ENCODE peak calls at places on chromosome 6, in ten cellular contexts. I is heart right ventricle; C is Calu3; J is thyroid gland; S is LNCaP clone FGC; T is GM12865; X is CD4-positive, alpha-beta T cell; F is tibial artery; L is colonic mucosa; H is foreskin keratinocyte. D is an unnamed sample.

GRCh38 chr6:4155848-4156466 is 20.6 kb upstream of the ECI2 start:
- DNase-seq in S (peak; percentile 43), L (peak; percentile 86), X (peak; percentile 75), I (peak; percentile 86), T (peak; percentile 82), F (peak; percentile 82), J (peak; percentile 72), H (peak; percentile 51), C (peak; percentile 75), D (peak; percentile 60)

GRCh38 chr6:74057326-74057725 is 361.3 kb downstream of the CD109 start:
- DNase-seq in C (no peak), X (no peak), S (no peak), T (no peak), J (no peak), H (no peak), L (no peak), I (no peak), F (no peak), D (no peak)

GRCh38 chr6:55902796-55903195 is 27.4 kb upstream of the BMP5 start:
- DNase-seq in C (no peak), I (no peak), H (no peak), L (no peak), F (no peak), S (no peak), J (no peak), X (no peak), T (no peak), D (no peak)

GRCh38 chr6:70103798-70104197 is 199.1 kb downstream of the COL9A1 start:
- DNase-seq in I (no peak), L (peak; percentile 19), C (peak; percentile 21), F (no peak), J (no peak), H (no peak), T (peak; percentile 24), X (no peak), S (no peak), D (no peak)

GRCh38 chr6:109790131-109790530 is 99.0 kb downstream of the FIG4 start:
- DNase-seq in S (no peak), J (no peak), I (no peak), H (no peak), C (no peak), X (no peak), T (no peak), F (no peak), L (no peak), D (peak; percentile 46)

GRCh38 chr6:109466212-109466923 is 10.8 kb upstream of the MICAL1 start:
- DNase-seq in H (no peak), X (no peak), C (no peak), J (peak; percentile 56), I (no peak), S (peak; percentile 38), L (no peak), F (no peak), T (no peak), D (no peak)

GRCh38 chr6:108464506-108465084 is 96.1 kb upstream of the FOXO3 start:
- DNase-seq in S (no peak), F (no peak), H (no peak), I (no peak), J (no peak), C (no peak), L (no peak), T (no peak), X (no peak), D (no peak)

GRCh38 chr6:4316867-4317400 is 181.6 kb upstream of the ECI2 start:
- DNase-seq in I (peak; percentile 77), F (peak; percentile 56), T (no peak), X (no peak), L (peak; percentile 76), C (peak; percentile 42), H (peak; percentile 83), J (no peak), S (no peak), D (peak; percentile 45)

GRCh38 chr6:167811040-167811439 is 15.7 kb upstream of the AFDN start:
- DNase-seq in S (no peak), X (no peak), T (no peak), L (no peak), J (no peak), C (no peak), F (no peak), H (no peak), I (no peak), D (no peak)

GRCh38 chr6:44650495-44650894 is 263.0 kb downstream of the CDC5L start:
- DNase-seq in T (no peak), H (no peak), S (no peak), I (no peak), X (no peak), F (no peak), C (no peak), J (no peak), L (no peak), D (no peak)

GRCh38 chr6:149273318-149273717 is 44.2 kb upstream of the TAB2 start:
- DNase-seq in X (no peak), J (peak; percentile 55), I (no peak), C (no peak), H (no peak), T (peak; percentile 38), F (peak; percentile 24), S (no peak), L (no peak), D (no peak)

DNA sequence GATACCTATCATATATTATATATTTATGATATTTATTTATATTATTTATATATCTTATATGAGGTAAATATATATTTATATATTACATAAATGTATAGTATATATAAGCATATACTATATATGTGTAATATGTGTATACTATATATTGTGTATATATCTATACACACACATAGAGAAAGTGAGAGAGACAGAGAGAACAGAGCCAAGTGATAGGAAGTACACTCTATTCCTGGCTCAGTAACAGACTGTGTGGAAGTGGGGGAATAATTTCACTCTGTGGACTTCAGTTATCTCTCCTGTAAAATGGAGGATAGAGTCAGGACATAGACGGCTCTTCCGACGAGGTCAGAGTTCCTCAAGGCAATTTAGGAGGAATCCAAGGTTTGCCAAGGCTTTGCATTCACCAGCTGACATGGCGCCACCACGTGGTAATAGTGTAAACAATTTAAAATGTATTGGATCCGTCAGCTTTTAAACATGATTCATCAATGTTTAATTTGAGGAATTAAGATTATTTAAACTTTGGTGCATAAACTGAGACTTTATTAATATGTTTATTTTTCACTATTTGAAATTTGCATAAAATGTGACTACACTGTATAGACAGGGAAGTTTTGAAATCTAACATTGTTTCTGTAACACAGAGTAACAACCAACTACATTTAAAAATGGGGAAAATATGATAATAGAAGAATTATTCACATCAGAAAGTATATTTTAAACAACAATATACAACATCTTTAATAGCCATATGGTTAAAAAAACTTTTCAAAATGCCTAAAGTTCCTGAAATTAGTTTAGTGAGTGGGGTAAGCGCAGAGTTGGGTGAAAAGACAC is 75.4 kb upstream of the TMEM244 start:
- DNase-seq in I (peak; percentile 20), J (peak; percentile 16), C (peak; percentile 55), H (peak; percentile 31), S (no peak), T (peak; percentile 65), F (peak; percentile 38), L (peak; percentile 67), X (peak; percentile 14), D (peak; percentile 21)
- TF ChIP-seq CTCF in I (peak; percentile 60), J (no peak), C (peak; percentile 47), H (peak; percentile 85), S (peak; percentile 74), T (peak; percentile 63), F (peak; percentile 18), L (peak; percentile 44), X (peak; percentile 88), D (peak; percentile 69)

GRCh38 chr6:132712366-132712765 is 1.5 kb downstream of the VNN1 start:
- DNase-seq in F (no peak), C (peak; percentile 48), S (no peak), T (no peak), X (no peak), L (no peak), J (no peak), H (peak; percentile 64), I (no peak), D (peak; percentile 21)
- TF ChIP-seq CTCF in F (no peak), C (no peak), S (no peak), T (no peak), X (no peak), L (no peak), J (no peak), H (no peak), I (no peak), D (no peak)

GRCh38 chr6:159760602-159761057 is 1.2 kb upstream of the ACAT2 start:
- DNase-seq in L (no peak), C (no peak), J (no peak), S (no peak), T (no peak), F (no peak), I (no peak), X (no peak), H (peak; percentile 38), D (peak; percentile 66)

GRCh38 chr6:159762681-159763293 is 942 bp downstream of the ACAT2 start:
- DNase-seq in H (peak; percentile 45), S (no peak), I (peak; percentile 19), L (peak; percentile 28), C (no peak), X (no peak), J (peak; percentile 17), T (peak; percentile 52), F (no peak), D (no peak)

GRCh38 chr6:159761135-159761872 is 541 bp upstream of the ACAT2 start:
- DNase-seq in C (no peak), I (peak; percentile 15), L (peak; percentile 37), H (no peak), F (peak; percentile 38), S (no peak), J (peak; percentile 32), X (no peak), T (peak; percentile 30), D (no peak)

GRCh38 chr6:159759645-159760044 is 2.2 kb upstream of the ACAT2 start:
- DNase-seq in I (no peak), S (no peak), C (no peak), L (no peak), T (no peak), J (no peak), H (no peak), F (no peak), X (no peak), D (no peak)

GRCh38 chr6:159761873-159762680 is at the start of gene ACAT2:
- DNase-seq in T (peak; percentile 96), J (peak; percentile 96), F (peak; percentile 97), L (peak; percentile 97), H (peak; percentile 87), C (peak; percentile 96), I (peak; percentile 97), S (peak; percentile 86), X (peak; percentile 86), D (peak; percentile 87)
- TF ChIP-seq CTCF in T (no peak), J (peak; percentile 15), F (no peak), L (no peak), H (no peak), C (no peak), I (peak; percentile 9), S (no peak), X (no peak), D (no peak)

DNA sequence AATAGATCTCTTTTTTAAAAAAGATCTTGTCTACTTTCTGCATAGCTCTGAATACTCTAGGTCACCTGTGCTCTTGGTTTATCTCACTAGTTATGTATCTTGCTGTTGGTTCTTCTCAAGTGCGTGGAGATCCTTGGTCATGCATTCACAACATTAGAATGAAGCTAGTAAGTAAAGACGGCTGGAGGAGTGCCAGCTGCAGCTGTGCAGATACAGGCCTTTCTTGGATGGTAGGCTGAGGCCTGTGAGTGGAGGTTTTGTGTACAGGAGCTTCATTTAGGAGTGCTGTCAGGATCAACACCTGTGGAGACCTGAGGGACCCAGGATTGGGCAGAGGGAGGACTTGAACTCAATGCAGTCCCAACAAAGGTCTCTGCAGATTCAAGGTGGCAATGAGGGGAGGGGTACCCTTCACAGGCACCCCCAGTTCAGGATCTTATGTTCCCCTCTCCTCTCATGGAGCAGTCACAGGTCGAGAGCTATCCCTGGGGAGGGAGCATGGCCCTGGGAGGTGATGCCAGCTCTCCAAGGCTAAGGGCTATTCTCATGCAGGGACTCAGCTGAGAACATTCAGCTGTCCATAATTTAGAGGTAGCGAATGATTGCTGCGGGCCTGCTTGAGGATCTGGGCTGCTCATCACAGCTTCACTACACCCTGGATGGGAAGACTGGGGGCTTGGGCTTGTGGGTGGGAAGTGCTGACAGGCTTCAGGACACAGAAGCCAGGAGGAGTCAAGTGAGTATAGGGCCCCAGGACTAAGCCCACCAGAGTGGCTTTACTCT is 98.9 kb upstream of the ENPP5 start:
- DNase-seq in T (no peak), S (no peak), L (no peak), C (no peak), J (peak; percentile 76), I (peak; percentile 30), X (no peak), F (peak; percentile 22), H (no peak), D (no peak)
- TF ChIP-seq CTCF in T (no peak), S (no peak), L (no peak), C (no peak), J (no peak), I (no peak), X (no peak), F (no peak), H (no peak), D (no peak)